ENCODE peak calls at places on chromosome 19, in nine cellular contexts. K is neural progenitor cell, S is pancreas, L is heart right ventricle, F is mammary epithelial cell, U is astrocyte, V is breast epithelium, E is thoracic aorta, H is keratinocyte. B is an unnamed sample.

GRCh38 chr19:46529622-46530451 is 34.2 kb upstream of the PNMA8B start:
- DNase-seq in K (peak; percentile 70), S (peak; percentile 89), L (peak; percentile 73), F (peak; percentile 69), U (no peak), V (peak; percentile 32), E (no peak), H (no peak), B (peak; percentile 67)

GRCh38 chr19:31448221-31448657 is 99.0 kb upstream of the TSHZ3 start:
- DNase-seq in K (no peak), S (no peak), L (peak; percentile 80), F (peak; percentile 69), U (peak; percentile 69), V (peak; percentile 43), E (no peak), H (no peak), B (peak; percentile 90)

GRCh38 chr19:4647676-4648644 is 8.6 kb downstream of the TNFAIP8L1 start:
- DNase-seq in K (no peak), S (no peak), L (peak; percentile 74), F (no peak), U (no peak), V (peak; percentile 24), E (no peak), H (no peak), B (peak; percentile 85)

GRCh38 chr19:42634409-42635232 is 39.9 kb upstream of the CEACAM8 start:
- DNase-seq in K (peak; percentile 2), S (no peak), L (no peak), F (peak; percentile 34), U (no peak), V (no peak), E (no peak), H (no peak), B (no peak)

GRCh38 chr19:5012688-5013457 is 44.0 kb downstream of the KDM4B start:
- DNase-seq in K (no peak), S (no peak), L (no peak), F (no peak), U (no peak), V (no peak), E (no peak), H (no peak), B (no peak)

GRCh38 chr19:42989851-42990250 is 36.4 kb downstream of the PSG11 start:
- DNase-seq in K (no peak), S (no peak), L (no peak), F (peak; percentile 26), U (peak; percentile 14), V (no peak), E (no peak), H (peak; percentile 33), B (no peak)

GRCh38 chr19:44346556-44346955 is 9.9 kb downstream of the ZNF112 start:
- DNase-seq in K (no peak), S (no peak), L (no peak), F (no peak), U (no peak), V (no peak), E (no peak), H (no peak), B (no peak)

GRCh38 chr19:16136185-16137067 is 7.1 kb upstream of the HSH2D start:
- DNase-seq in K (no peak), S (no peak), L (no peak), F (no peak), U (no peak), V (no peak), E (no peak), H (no peak), B (no peak)

GRCh38 chr19:13337181-13337580 is 169.1 kb downstream of the CACNA1A start:
- DNase-seq in K (no peak), S (no peak), L (no peak), F (no peak), U (no peak), V (no peak), E (no peak), H (no peak), B (no peak)

GRCh38 chr19:23318143-23318542 is 67.9 kb upstream of the ZNF724 start:
- DNase-seq in K (no peak), S (no peak), L (no peak), F (peak; percentile 72), U (no peak), V (no peak), E (no peak), H (no peak), B (no peak)

GRCh38 chr19:33905937-33906577 is 109.4 kb downstream of the KCTD15 start:
- DNase-seq in K (peak; percentile 77), S (peak; percentile 91), L (peak; percentile 80), F (peak; percentile 42), U (no peak), V (peak; percentile 73), E (no peak), H (peak; percentile 26), B (peak; percentile 86)

GRCh38 chr19:5038631-5039271 is 69.8 kb downstream of the KDM4B start:
- DNase-seq in K (peak; percentile 47), S (no peak), L (no peak), F (no peak), U (no peak), V (no peak), E (no peak), H (no peak), B (no peak)

GRCh38 chr19:51026554-51026831 is at the start of gene KLK11:
- DNase-seq in K (no peak), S (peak; percentile 74), L (no peak), F (peak; percentile 45), U (no peak), V (no peak), E (no peak), H (no peak), B (no peak)

GRCh38 chr19:13146763-13147563 is 3.2 kb downstream of the STX10 start:
- DNase-seq in K (no peak), S (no peak), L (no peak), F (no peak), U (no peak), V (no peak), E (no peak), H (no peak), B (no peak)

GRCh38 chr19:36547001-36547732 is 19.1 kb upstream of the ZNF260 start:
- DNase-seq in K (no peak), S (no peak), L (no peak), F (peak; percentile 11), U (peak; percentile 12), V (no peak), E (no peak), H (no peak), B (no peak)

GRCh38 chr19:397941-398706 is 10.8 kb downstream of the C2CD4C start:
- DNase-seq in K (no peak), S (no peak), L (no peak), F (no peak), U (no peak), V (no peak), E (no peak), H (no peak), B (peak; percentile 9)

GRCh38 chr19:35063940-35064818 is 22.7 kb downstream of the HPN start:
- DNase-seq in K (no peak), S (no peak), L (no peak), F (peak; percentile 76), U (peak; percentile 67), V (no peak), E (no peak), H (no peak), B (no peak)

GRCh38 chr19:56377105-56377924 is 16.0 kb downstream of the ZNF582 start:
- DNase-seq in K (no peak), S (no peak), L (no peak), F (no peak), U (peak; percentile 32), V (no peak), E (no peak), H (no peak), B (no peak)

GRCh38 chr19:4732680-4733114 is 9.1 kb upstream of the DPP9 start:
- DNase-seq in K (peak; percentile 89), S (no peak), L (no peak), F (peak; percentile 43), U (no peak), V (no peak), E (no peak), H (no peak), B (no peak)

GRCh38 chr19:996051-996838 is 4.0 kb upstream of the GRIN3B start:
- DNase-seq in K (peak; percentile 62), S (no peak), L (no peak), F (peak; percentile 58), U (peak; percentile 55), V (peak; percentile 47), E (no peak), H (no peak), B (no peak)

DNA sequence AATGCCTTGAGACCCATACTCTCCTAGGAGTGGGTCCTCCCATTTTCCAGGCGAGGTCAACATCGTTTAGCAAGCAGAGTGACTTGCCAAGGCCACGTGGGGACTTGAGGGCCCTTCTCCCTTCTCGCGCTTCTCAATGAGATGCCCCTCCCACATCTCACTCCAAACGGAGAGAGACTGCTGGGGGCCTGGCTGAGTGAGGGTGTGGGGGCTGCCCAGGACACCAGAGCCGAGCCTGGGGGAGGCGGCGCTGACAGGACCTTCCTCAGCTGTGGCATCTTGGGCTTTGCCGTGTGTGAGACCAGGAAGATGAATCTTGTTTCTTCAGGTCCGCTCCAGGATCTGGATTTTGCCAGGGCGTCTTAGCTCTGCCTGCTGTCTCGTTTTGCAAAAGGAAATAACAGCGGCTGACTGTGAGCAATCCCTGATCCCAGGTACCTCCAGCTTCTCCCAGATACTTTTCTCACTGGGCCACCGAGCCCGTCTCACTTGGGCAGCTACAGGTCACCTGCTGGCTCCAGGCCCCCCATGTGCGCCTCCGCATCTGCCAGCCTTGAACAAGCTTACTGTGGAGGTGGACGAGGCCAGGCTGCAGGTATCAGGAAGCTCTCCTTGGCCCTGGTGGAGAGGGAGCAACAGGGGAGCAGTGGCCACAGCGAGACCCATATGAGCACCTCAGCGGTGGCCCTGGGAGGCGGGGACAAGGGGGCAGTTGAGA is 6.0 kb downstream of the COX6B2 start:
- DNase-seq in K (peak; percentile 63), S (no peak), L (no peak), F (no peak), U (no peak), V (no peak), E (no peak), H (no peak), B (no peak)
- H3K27ac ChIP-seq in K (peak overlapping the region; percentile 69), S (no peak overlapping the region), L (no peak overlapping the region), F (no peak overlapping the region), U (no peak overlapping the region), V (no peak overlapping the region), E (no peak overlapping the region), H (no peak overlapping the region), B (no peak overlapping the region)

GRCh38 chr19:18895038-18895827 is 725 bp downstream of the CERS1 start:
- DNase-seq in K (peak; percentile 90), S (peak; percentile 74), L (no peak), F (peak; percentile 28), U (no peak), V (no peak), E (no peak), H (no peak), B (peak; percentile 46)
- TF ChIP-seq CTCF in K (peak; percentile 64), S (no peak), L (peak; percentile 48), F (peak; percentile 27), U (no peak), V (peak; percentile 14), E (no peak), H (no peak), B (peak; percentile 27)

GRCh38 chr19:39492788-39493187 is 6.0 kb upstream of the DLL3 start:
- DNase-seq in K (no peak), S (no peak), L (no peak), F (no peak), U (no peak), V (no peak), E (no peak), H (no peak), B (no peak)
- H3K9me3 ChIP-seq in K (no peaks in the 10 kb centered on the region), S (no peaks in the 10 kb centered on the region), L (no peaks in the 10 kb centered on the region), F (no peaks in the 10 kb centered on the region), U (no peaks in the 10 kb centered on the region), V (no peaks in the 10 kb centered on the region), E (no peaks in the 10 kb centered on the region), H (no peaks in the 10 kb centered on the region), B (no peaks in the 10 kb centered on the region)

GRCh38 chr19:49085020-49085867 is at the start of gene SNRNP70:
- DNase-seq in K (peak; percentile 100), S (peak; percentile 100), L (peak; percentile 100), F (peak; percentile 99), U (peak; percentile 97), V (peak; percentile 98), E (peak; percentile 91), H (peak; percentile 95), B (peak; percentile 100)
- H3K27ac ChIP-seq in K (peak within 1 kb of the TSS; percentile 93), S (peak within 1 kb of the TSS; percentile 42), L (peak within 1 kb of the TSS; percentile 89), F (peak within 1 kb of the TSS; percentile 82), U (peak within 1 kb of the TSS; percentile 91), V (peak within 1 kb of the TSS; percentile 89), E (peak within 1 kb of the TSS; percentile 72), H (peak within 1 kb of the TSS; percentile 83), B (peak within 1 kb of the TSS; percentile 91)